ENCODE peak calls at places on chromosomes 1 and 21, in four cellular contexts. A is NCI-H2081; I is effector memory CD4-positive, alpha-beta T cell; N is stimulated activated effector memory CD8-positive, alpha-beta T cell treated with anti-CD3 and anti-CD28 coated beads, Interleukin-12 subunit alpha, Interleukin-12 subunit beta, amount 100 ng/mL, for 72 hours. V is an unnamed sample.

GRCh38 chr1:200258447-200259375 is 151.1 kb downstream of the ZNF281 start:
- DNase-seq in A (no peak), I (no peak), N (no peak), V (no peak)

GRCh38 chr1:64960731-64961130 is 5.6 kb downstream of the JAK1 start:
- DNase-seq in A (no peak), I (no peak), N (no peak), V (no peak)

GRCh38 chr1:53582211-53583020 is 123.2 kb downstream of the DMRTB1 start:
- DNase-seq in A (no peak), I (peak), N (no peak), V (no peak)

GRCh38 chr1:26300586-26301275 is 5.7 kb downstream of the UBXN11 start:
- DNase-seq in A (no peak), I (no peak), N (no peak), V (no peak)

GRCh38 chr21:26115899-26116298 is 54.7 kb downstream of the APP start:
- DNase-seq in A (no peak), I (no peak), N (no peak), V (no peak)

GRCh38 chr1:158731707-158732106 is 11.2 kb upstream of the OR6K3 start:
- DNase-seq in A (no peak), I (no peak), N (no peak), V (no peak)

GRCh38 chr1:100009458-100009857 is 39.7 kb downstream of the SLC35A3 start:
- DNase-seq in A (no peak), I (no peak), N (no peak), V (no peak)

GRCh38 chr1:167648978-167649752 is 19.1 kb downstream of the RCSD1 start:
- DNase-seq in A (no peak), I (no peak), N (no peak), V (no peak)

GRCh38 chr21:42845296-42845965 is 33.9 kb downstream of the WDR4 start:
- DNase-seq in A (no peak), I (no peak), N (no peak), V (no peak)

GRCh38 chr21:42001781-42002180 is 8.4 kb downstream of the ZBTB21 start:
- DNase-seq in A (no peak), I (no peak), N (peak), V (no peak)

GRCh38 chr1:31122101-31122735 is 56.7 kb upstream of the PUM1 start:
- DNase-seq in A (no peak), I (no peak), N (no peak), V (no peak)

GRCh38 chr1:109873278-109874175 is 37.1 kb upstream of the CSF1 start:
- DNase-seq in A (no peak), I (no peak), N (no peak), V (no peak)

GRCh38 chr1:9811239-9811966 is 12.4 kb downstream of the CLSTN1 start:
- DNase-seq in A (no peak), I (no peak), N (no peak), V (no peak)

GRCh38 chr1:182235952-182236650 is 155.5 kb downstream of the GLUL start:
- DNase-seq in A (peak), I (no peak), N (no peak), V (no peak)

GRCh38 chr1:223393275-223394214 is at the start of gene CCDC185:
- DNase-seq in A (peak), I (no peak), N (no peak), V (no peak)

GRCh38 chr21:43884012-43884860 is 19.2 kb downstream of the AGPAT3 start:
- DNase-seq in A (no peak), I (no peak), N (no peak), V (no peak)

GRCh38 chr1:202349263-202349928 is 897 bp downstream of the PPP1R12B start:
- DNase-seq in A (no peak), I (no peak), N (no peak), V (no peak)

GRCh38 chr1:221794079-221794670 is 52.3 kb upstream of the DUSP10 start:
- DNase-seq in A (no peak), I (no peak), N (peak), V (no peak)

GRCh38 chr1:228033376-228033775 is 26.6 kb downstream of the WNT3A start:
- DNase-seq in A (no peak), I (no peak), N (no peak), V (no peak)

V was measured in activated T-helper 1 cell treated with Interleukin-2 at 50 U/mL for 16 hours.